ENCODE peak calls at places on chromosome 7, in eight cellular contexts. W is BE2C, Z is left ventricle myocardium inferior, I is OCI-LY7, C is neural progenitor cell, L is cardiac fibroblast, V is GM12865, P is lower lobe of right lung. M is an unnamed sample.

GRCh38 chr7:105723582-105723981 is 142.3 kb upstream of the EFCAB10 start:
- DNase-seq in W (no peak), Z (no peak), I (no peak), C (peak; percentile 47), L (no peak), V (no peak), P (no peak), M (peak; percentile 4)

GRCh38 chr7:132800522-132800921 is 224.3 kb upstream of the PLXNA4 start:
- DNase-seq in W (no peak), Z (no peak), I (no peak), C (no peak), L (no peak), V (no peak), P (no peak), M (no peak)

GRCh38 chr7:102834999-102835398 is 77.8 kb upstream of the LRRC17 start:
- DNase-seq in W (no peak), Z (no peak), I (no peak), C (no peak), L (peak; percentile 52), V (peak; percentile 70), P (no peak), M (peak; percentile 89)

GRCh38 chr7:101547022-101547915 is 81.8 kb downstream of the MYL10 start:
- DNase-seq in W (no peak), Z (no peak), I (no peak), C (no peak), L (no peak), V (no peak), P (peak; percentile 41), M (no peak)

GRCh38 chr7:129169171-129169643 is 19.2 kb upstream of the SMO start:
- DNase-seq in W (no peak), Z (peak; percentile 58), I (no peak), C (peak; percentile 80), L (peak; percentile 39), V (peak; percentile 55), P (no peak), M (peak; percentile 33)

GRCh38 chr7:94400643-94401042 is 5.9 kb downstream of the COL1A2 start:
- DNase-seq in W (no peak), Z (no peak), I (no peak), C (no peak), L (peak; percentile 33), V (no peak), P (no peak), M (peak; percentile 33)

GRCh38 chr7:148050492-148051158 is 539.9 kb upstream of the C7orf33 start:
- DNase-seq in W (no peak), Z (no peak), I (no peak), C (no peak), L (no peak), V (no peak), P (no peak), M (no peak)

GRCh38 chr7:155584763-155585531 is 38.6 kb upstream of the CNPY1 start:
- DNase-seq in W (peak; percentile 49), Z (no peak), I (no peak), C (no peak), L (no peak), V (no peak), P (no peak), M (peak; percentile 50)

GRCh38 chr7:78198756-78199155 is 400.2 kb downstream of the PHTF2 start:
- DNase-seq in W (no peak), Z (no peak), I (no peak), C (no peak), L (no peak), V (no peak), P (no peak), M (no peak)

GRCh38 chr7:150368884-150369739 is 490 bp downstream of the REPIN1 start:
- DNase-seq in W (peak; percentile 92), Z (peak; percentile 71), I (peak; percentile 65), C (peak; percentile 92), L (peak; percentile 69), V (peak; percentile 89), P (peak; percentile 75), M (no peak)

GRCh38 chr7:131497454-131497853 is 59.0 kb downstream of the PODXL start:
- DNase-seq in W (no peak), Z (no peak), I (no peak), C (no peak), L (no peak), V (no peak), P (no peak), M (no peak)

GRCh38 chr7:98474558-98474957 is 73.7 kb upstream of the BAIAP2L1 start:
- DNase-seq in W (no peak), Z (no peak), I (no peak), C (no peak), L (no peak), V (no peak), P (no peak), M (peak; percentile 2)

DNA sequence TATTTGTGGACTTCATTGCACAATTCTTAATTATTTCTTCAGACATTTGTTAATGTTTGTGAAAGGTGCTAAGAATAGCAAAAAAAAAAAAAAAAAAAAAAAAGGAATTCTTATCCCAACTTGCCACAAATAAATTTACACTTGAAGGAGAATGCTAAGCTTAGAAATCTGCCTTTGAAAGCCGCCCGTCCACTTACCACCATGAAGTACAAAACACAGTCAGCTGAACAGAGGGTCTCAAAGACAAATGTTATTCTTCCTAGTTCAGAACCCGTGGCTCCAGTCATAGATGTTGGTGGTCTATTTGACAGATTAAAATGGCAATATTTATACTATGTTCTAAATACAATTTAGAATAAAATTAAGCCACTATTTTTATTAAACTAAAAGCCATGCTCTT is 141.2 kb downstream of the ELAPOR2 start:
- DNase-seq in W (no peak), Z (no peak), I (no peak), C (no peak), L (no peak), V (no peak), P (no peak), M (no peak)
- H3K4me3 ChIP-seq in W (no peak overlapping the region), Z (no peak overlapping the region), I (no peak overlapping the region), C (no peak overlapping the region), L (no peak overlapping the region), V (no peak overlapping the region), P (no peak overlapping the region), M (no peak overlapping the region)

GRCh38 chr7:82559203-82559805 is 115.7 kb upstream of the CACNA2D1 start:
- DNase-seq in W (peak; percentile 77), Z (no peak), I (no peak), C (peak; percentile 60), L (no peak), V (peak; percentile 12), P (no peak), M (peak; percentile 35)
- TF ChIP-seq CTCF in W (no peak), Z (no peak), I (no peak), C (no peak), L (no peak), V (no peak), P (no peak), M (no peak)

DNA sequence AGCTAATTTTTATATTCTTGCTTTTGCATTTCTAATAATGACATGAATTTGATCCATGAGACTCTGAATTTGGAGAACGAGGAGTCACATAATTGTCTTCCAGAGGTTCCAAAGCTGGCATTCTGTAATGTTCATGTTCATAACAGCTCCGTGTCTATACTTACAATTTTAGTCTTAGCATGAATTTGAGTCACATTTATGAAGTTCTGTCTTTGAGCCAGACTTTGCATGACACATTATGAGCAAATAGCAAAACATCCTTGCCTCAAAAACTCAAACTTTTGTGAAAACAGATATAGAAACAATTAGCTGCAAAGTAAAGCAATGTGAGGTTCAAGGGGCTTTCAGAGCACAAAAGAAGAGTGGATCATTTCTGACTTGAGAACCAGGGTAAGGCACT is 44.5 kb upstream of the CAV2 start:
- DNase-seq in W (no peak), Z (no peak), I (no peak), C (no peak), L (peak; percentile 40), V (no peak), P (no peak), M (peak; percentile 52)
- H3K4me3 ChIP-seq in W (no peak overlapping the region), Z (no peak overlapping the region), I (no peak overlapping the region), C (no peak overlapping the region), L (no peak overlapping the region), V (no peak overlapping the region), P (no peak overlapping the region), M (no peak overlapping the region)

DNA sequence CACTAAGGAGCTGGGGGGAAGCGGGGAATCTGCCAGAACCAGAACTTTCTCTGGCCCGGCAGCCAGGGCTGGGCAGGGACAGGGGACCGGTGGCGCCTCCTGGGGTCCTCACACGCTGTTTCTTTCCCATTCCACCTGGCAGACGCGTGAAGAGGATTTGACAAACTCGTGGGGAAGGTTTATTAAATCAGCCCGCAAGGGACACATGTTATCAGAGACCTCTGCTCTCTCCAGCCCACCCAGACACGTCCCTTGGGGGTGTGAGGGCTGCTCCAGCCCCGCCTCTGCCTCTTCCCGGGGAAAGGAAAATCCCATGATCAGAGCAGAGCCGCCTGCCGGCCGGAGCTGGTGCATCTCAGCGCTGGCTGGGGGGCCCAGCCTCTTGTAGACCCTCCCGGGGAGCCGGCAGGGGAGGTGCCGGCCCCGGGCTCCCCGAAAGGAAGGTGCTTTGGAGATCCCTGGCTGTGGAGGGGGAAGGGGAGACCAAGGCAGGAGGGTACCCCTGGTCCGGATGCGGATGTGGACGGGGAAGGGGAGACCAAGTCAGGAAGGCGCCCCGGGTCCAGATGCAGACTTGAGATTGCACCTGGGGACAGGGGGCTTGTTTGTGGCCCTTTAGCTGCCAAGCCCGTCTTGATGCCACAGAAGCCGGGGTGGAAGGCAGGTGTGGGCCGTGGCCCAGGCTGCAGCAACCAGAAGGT is 142.8 kb downstream of the ELFN1 start:
- DNase-seq in W (peak; percentile 92), Z (no peak), I (no peak), C (peak; percentile 69), L (no peak), V (no peak), P (no peak), M (no peak)
- TF ChIP-seq CTCF in W (peak; percentile 70), Z (peak; percentile 16), I (no peak), C (peak; percentile 25), L (peak; percentile 12), V (no peak), P (no peak), M (peak; percentile 43)

GRCh38 chr7:126411032-126411820 is 841.5 kb downstream of the GRM8 start:
- DNase-seq in W (no peak), Z (no peak), I (no peak), C (no peak), L (no peak), V (peak; percentile 12), P (no peak), M (peak; percentile 21)

GRCh38 chr7:126411821-126412383 is 840.8 kb downstream of the GRM8 start:
- DNase-seq in W (no peak), Z (no peak), I (no peak), C (no peak), L (no peak), V (peak; percentile 9), P (no peak), M (no peak)
- H3K4me3 ChIP-seq in W (no peak overlapping the region), Z (no peak overlapping the region), I (no peak overlapping the region), C (no peak overlapping the region), L (no peak overlapping the region), V (peak overlapping the region; percentile 7), P (no peak overlapping the region), M (no peak overlapping the region)

DNA sequence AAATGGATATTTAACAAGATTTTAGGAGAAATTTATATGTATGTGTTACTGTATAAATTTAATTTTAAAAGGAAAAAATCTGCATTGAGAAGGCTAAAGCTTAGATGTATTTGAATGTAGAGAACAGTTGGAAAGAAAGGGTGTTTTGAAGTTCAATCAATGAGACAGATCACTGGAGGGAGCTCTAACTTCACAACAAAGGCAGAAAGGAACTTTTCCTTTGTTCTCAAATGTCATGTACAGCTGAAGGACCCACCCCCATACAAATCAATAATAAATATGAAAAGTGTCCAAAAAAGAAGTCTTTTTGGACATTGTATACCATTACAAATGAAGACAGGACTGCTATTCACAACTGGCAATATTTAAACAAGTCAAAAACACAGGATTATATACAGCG is 403.4 kb downstream of the DNAJB9 start:
- DNase-seq in W (no peak), Z (no peak), I (no peak), C (peak; percentile 46), L (peak; percentile 1), V (no peak), P (no peak), M (peak; percentile 2)
- TF ChIP-seq CTCF in W (peak; percentile 75), Z (no peak), I (peak; percentile 29), C (peak; percentile 64), L (no peak), V (no peak), P (no peak), M (no peak)

M was measured in choroid plexus epithelial cell.